ENCODE peak calls at places on chromosomes 2 and 18, in five cellular contexts. O is neuronal stem cell, F is IMR-90, P is H1, C is mesenchymal stem cell. U is an unnamed sample.

GRCh38 chr2:127626175-127626574 is 19.8 kb upstream of the GPR17 start:
- DNase-seq in O (no peak), F (no peak), P (no peak), C (no peak), U (no peak)

GRCh38 chr2:239255643-239256042 is 145.2 kb downstream of the HDAC4 start:
- DNase-seq in O (no peak), F (no peak), P (no peak), C (no peak), U (no peak)

GRCh38 chr2:6556755-6557154 is 309.0 kb downstream of the CMPK2 start:
- DNase-seq in O (no peak), F (peak; percentile 71), P (no peak), C (peak; percentile 91), U (no peak)

GRCh38 chr2:27953077-27953476 is 62.5 kb downstream of the BABAM2 start:
- DNase-seq in O (no peak), F (no peak), P (no peak), C (no peak), U (no peak)

GRCh38 chr18:12628706-12629702 is 28.9 kb downstream of the SPIRE1 start:
- DNase-seq in O (no peak), F (peak; percentile 89), P (no peak), C (peak; percentile 80), U (no peak)

GRCh38 chr18:79489048-79489899 is 93.5 kb downstream of the NFATC1 start:
- DNase-seq in O (no peak), F (no peak), P (no peak), C (no peak), U (no peak)

GRCh38 chr2:127064642-127065250 is 42.2 kb downstream of the BIN1 start:
- DNase-seq in O (peak; percentile 52), F (peak; percentile 97), P (peak; percentile 43), C (peak; percentile 99), U (peak; percentile 92)

GRCh38 chr18:41666251-41666650 is 288.8 kb upstream of the PIK3C3 start:
- DNase-seq in O (no peak), F (no peak), P (no peak), C (no peak), U (no peak)

GRCh38 chr2:68739261-68740183 is 4.9 kb downstream of the ARHGAP25 start:
- DNase-seq in O (no peak), F (no peak), P (no peak), C (no peak), U (no peak)

GRCh38 chr2:166135152-166135848 is 7.5 kb upstream of the SCN1A start:
- DNase-seq in O (no peak), F (no peak), P (no peak), C (no peak), U (no peak)

GRCh38 chr2:85996591-85996990 is 107.8 kb upstream of the ST3GAL5 start:
- DNase-seq in O (peak; percentile 31), F (no peak), P (no peak), C (no peak), U (peak; percentile 14)

GRCh38 chr2:150468350-150468960 is 19.0 kb downstream of the RND3 start:
- DNase-seq in O (no peak), F (peak; percentile 19), P (no peak), C (no peak), U (no peak)

GRCh38 chr2:225040862-225041209 is 1.4 kb downstream of the DOCK10 start:
- DNase-seq in O (no peak), F (peak; percentile 9), P (no peak), C (no peak), U (no peak)

GRCh38 chr2:195520671-195521155 is 136.3 kb upstream of the SLC39A10 start:
- DNase-seq in O (no peak), F (peak; percentile 99), P (no peak), C (peak; percentile 64), U (no peak)

GRCh38 chr18:5155180-5155906 is 41.7 kb downstream of the AKAIN1 start:
- DNase-seq in O (no peak), F (no peak), P (no peak), C (no peak), U (no peak)

GRCh38 chr2:128510701-128511100 is 192.0 kb upstream of the HS6ST1 start:
- DNase-seq in O (no peak), F (peak; percentile 72), P (no peak), C (peak; percentile 12), U (no peak)

GRCh38 chr18:64037812-64038414 is 68.0 kb downstream of the SERPINB8 start:
- DNase-seq in O (peak; percentile 41), F (peak; percentile 11), P (no peak), C (peak; percentile 36), U (no peak)

GRCh38 chr18:11982981-11983380 is 1.7 kb downstream of the IMPA2 start:
- DNase-seq in O (no peak), F (no peak), P (no peak), C (no peak), U (no peak)

GRCh38 chr2:231386446-231386845 is 9.1 kb upstream of the B3GNT7 start:
- DNase-seq in O (no peak), F (peak; percentile 86), P (no peak), C (peak; percentile 78), U (no peak)

GRCh38 chr2:120935339-120936313 is 200.0 kb downstream of the GLI2 start:
- DNase-seq in O (peak; percentile 29), F (peak; percentile 74), P (no peak), C (peak; percentile 75), U (no peak)

GRCh38 chr18:75393721-75394120 is 33.8 kb downstream of the SMIM21 start:
- DNase-seq in O (no peak), F (no peak), P (no peak), C (peak; percentile 2), U (no peak)

GRCh38 chr18:75391275-75392115 is 36.0 kb downstream of the SMIM21 start:
- DNase-seq in O (no peak), F (no peak), P (no peak), C (no peak), U (no peak)

GRCh38 chr18:75390854-75391253 is 36.6 kb downstream of the SMIM21 start:
- DNase-seq in O (no peak), F (no peak), P (no peak), C (no peak), U (no peak)

GRCh38 chr18:75395137-75395536 is 32.4 kb downstream of the SMIM21 start:
- DNase-seq in O (no peak), F (no peak), P (no peak), C (no peak), U (no peak)
- H3K23ac ChIP-seq in O (no peak overlapping the region), F (no peak overlapping the region), P (no peak overlapping the region), C (no peak overlapping the region), U (no peak overlapping the region)

GRCh38 chr2:235011607-235011928 is 59.8 kb downstream of the SH3BP4 start:
- DNase-seq in O (no peak), F (no peak), P (no peak), C (no peak), U (peak; percentile 57)

GRCh38 chr2:235010117-235010729 is 58.4 kb downstream of the SH3BP4 start:
- DNase-seq in O (no peak), F (no peak), P (no peak), C (no peak), U (no peak)

GRCh38 chr2:235009081-235009480 is 57.3 kb downstream of the SH3BP4 start:
- DNase-seq in O (no peak), F (no peak), P (no peak), C (no peak), U (no peak)

GRCh38 chr2:235008584-235009044 is 56.8 kb downstream of the SH3BP4 start:
- DNase-seq in O (no peak), F (no peak), P (no peak), C (no peak), U (no peak)

DNA sequence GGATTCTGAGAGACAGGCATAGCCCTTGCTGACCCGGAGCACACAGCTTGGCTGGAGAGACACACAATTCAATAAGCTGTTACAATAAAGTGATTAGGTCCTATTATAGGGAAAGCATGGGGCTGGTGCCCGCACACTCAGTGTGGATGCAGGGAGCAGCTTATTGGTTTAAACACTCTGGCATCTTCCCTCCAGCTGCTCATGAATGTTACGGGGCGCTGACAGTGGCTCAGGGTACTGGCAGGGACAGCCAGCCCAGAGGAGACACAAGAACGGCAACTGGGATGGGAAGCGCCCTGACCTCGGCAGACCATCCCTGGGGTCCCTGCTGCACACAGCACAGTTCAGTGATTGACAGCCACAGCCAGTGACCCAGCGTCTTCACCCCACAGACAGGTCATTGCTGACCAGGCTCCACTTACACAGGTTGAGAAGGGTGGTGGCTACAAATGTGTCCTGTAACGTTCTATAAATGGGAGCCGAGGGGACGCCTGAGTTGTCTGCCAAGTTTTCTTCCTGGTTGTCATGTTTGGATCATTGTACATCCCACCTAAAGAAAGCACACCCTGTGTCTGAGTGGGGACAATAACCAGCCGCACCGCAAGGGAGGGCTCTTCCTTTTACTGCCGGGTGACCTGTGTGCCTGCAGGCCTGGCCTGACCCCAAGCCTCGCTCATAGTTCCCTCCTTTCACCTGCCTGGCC is 60.3 kb downstream of the SH3BP4 start:
- DNase-seq in O (peak; percentile 65), F (no peak), P (no peak), C (no peak), U (no peak)
- H3K79me1 ChIP-seq in O (peaks cover 18% of the 10 kb centered on the region), F (peaks cover 89% of the 10 kb centered on the region), P (peaks cover 29% of the 10 kb centered on the region), C (no peaks in the 10 kb centered on the region), U (peaks cover 4% of the 10 kb centered on the region)

DNA sequence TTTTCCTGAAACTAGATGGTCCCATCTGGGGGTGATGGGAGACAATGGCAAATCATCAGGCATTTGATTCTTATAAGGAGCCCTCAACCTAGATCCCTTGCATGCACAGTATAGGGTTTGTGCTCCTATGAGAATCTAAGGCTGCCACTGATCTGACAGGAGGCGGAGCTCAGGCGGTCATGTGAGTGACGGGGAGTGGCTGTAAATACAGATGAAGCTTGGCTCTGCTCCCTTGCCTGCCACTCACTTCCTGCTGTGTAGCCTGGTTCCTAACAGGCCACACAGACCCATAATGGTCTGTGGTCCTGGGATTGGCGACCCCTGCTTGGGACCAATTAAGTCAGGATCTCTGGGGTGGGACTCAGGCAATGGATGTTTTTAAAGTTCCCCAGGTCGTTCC is 293.4 kb downstream of the ZNF521 start:
- DNase-seq in O (no peak), F (no peak), P (no peak), C (no peak), U (no peak)
- H2AFZ ChIP-seq in O (no peak overlapping the region), F (no peak overlapping the region), P (no peak overlapping the region), C (no peak overlapping the region), U (no peak overlapping the region)

GRCh38 chr2:234771176-234771575 is 180.6 kb upstream of the SH3BP4 start:
- DNase-seq in O (no peak), F (no peak), P (no peak), C (no peak), U (no peak)

GRCh38 chr2:234773764-234774409 is 177.9 kb upstream of the SH3BP4 start:
- DNase-seq in O (no peak), F (no peak), P (no peak), C (no peak), U (no peak)

GRCh38 chr2:234772775-234773064 is 179.1 kb upstream of the SH3BP4 start:
- DNase-seq in O (no peak), F (no peak), P (no peak), C (no peak), U (no peak)

GRCh38 chr2:234771985-234772774 is 179.6 kb upstream of the SH3BP4 start:
- DNase-seq in O (no peak), F (peak; percentile 27), P (no peak), C (peak; percentile 55), U (no peak)

GRCh38 chr2:234773129-234773528 is 178.7 kb upstream of the SH3BP4 start:
- DNase-seq in O (no peak), F (no peak), P (no peak), C (no peak), U (no peak)
- H3K23ac ChIP-seq in O (no peak overlapping the region), F (no peak overlapping the region), P (no peak overlapping the region), C (no peak overlapping the region), U (no peak overlapping the region)

GRCh38 chr2:15750433-15750814 is 158.8 kb downstream of the DDX1 start:
- DNase-seq in O (no peak), F (no peak), P (no peak), C (no peak), U (peak; percentile 12)
- H3K79me1 ChIP-seq in O (no peaks in the 10 kb centered on the region), F (no peaks in the 10 kb centered on the region), P (no peaks in the 10 kb centered on the region), C (no peaks in the 10 kb centered on the region), U (no peaks in the 10 kb centered on the region)